ENCODE peak calls at places on chromosomes 12 and 14, in five cellular contexts. W is stomach; L is endothelial cell of umbilical vein; O is CD8-positive, alpha-beta T cell; Z is effector memory CD4-positive, alpha-beta T cell. E is an unnamed sample. For H3K9me3, the result is how much of the 10 kb centered on the place peaks cover.

GRCh38 chr14:20986811-20987210 is 3.0 kb upstream of the METTL17 start:
- DNase-seq in W (no peak), L (peak), O (no peak), Z (no peak), E (no peak)

GRCh38 chr12:3213171-3213570 is 136.0 kb downstream of the TSPAN9 start:
- DNase-seq in W (no peak), L (no peak), O (no peak), Z (no peak), E (no peak)

GRCh38 chr14:65206448-65207096 is 104.3 kb upstream of the MAX start:
- DNase-seq in W (no peak), L (no peak), O (no peak), Z (no peak), E (no peak)

GRCh38 chr12:19465711-19466110 is 26.4 kb downstream of the AEBP2 start:
- DNase-seq in W (no peak), L (no peak), O (no peak), Z (no peak), E (no peak)

GRCh38 chr12:119781804-119782203 is 95.3 kb downstream of the CIT start:
- DNase-seq in W (no peak), L (no peak), O (no peak), Z (no peak), E (no peak)

GRCh38 chr14:23617539-23617938 is 18.6 kb upstream of the DHRS2 start:
- DNase-seq in W (no peak), L (no peak), O (no peak), Z (no peak), E (no peak)

GRCh38 chr12:88579941-88580871 is at the start of gene KITLG:
- DNase-seq in W (peak), L (peak), O (no peak), Z (no peak), E (peak)

GRCh38 chr12:131041968-131042847 is 88.5 kb downstream of the ADGRD1 start:
- DNase-seq in W (no peak), L (no peak), O (no peak), Z (no peak), E (no peak)

GRCh38 chr14:59829469-59829868 is 41.1 kb downstream of the RTN1 start:
- DNase-seq in W (no peak), L (no peak), O (no peak), Z (no peak), E (no peak)

GRCh38 chr12:34400986-34401658 is 378.8 kb downstream of the ALG10 start:
- DNase-seq in W (peak), L (no peak), O (no peak), Z (no peak), E (peak)
- H3K9me3 ChIP-seq in W (half or more), L (under half), O (under half), Z (under half), E (under half)

GRCh38 chr14:19823765-19824164 is 20.2 kb downstream of the OR4N2 start:
- DNase-seq in W (no peak), L (no peak), O (no peak), Z (no peak), E (no peak)
- H3K9me3 ChIP-seq in W (under half), L (under half), O (under half), Z (under half), E (under half)

GRCh38 chr12:87120440-87120839 is 864.2 kb upstream of the MGAT4C start:
- DNase-seq in W (no peak), L (no peak), O (no peak), Z (no peak), E (no peak)
- H3K9me3 ChIP-seq in W (under half), L (under half), O (under half), Z (under half), E (under half)

GRCh38 chr12:124434364-124434763 is 133.0 kb downstream of the NCOR2 start:
- DNase-seq in W (no peak), L (no peak), O (no peak), Z (no peak), E (no peak)

GRCh38 chr12:124432376-124432775 is 135.0 kb downstream of the NCOR2 start:
- DNase-seq in W (no peak), L (no peak), O (no peak), Z (no peak), E (no peak)

GRCh38 chr12:124433906-124434305 is 133.5 kb downstream of the NCOR2 start:
- DNase-seq in W (no peak), L (no peak), O (no peak), Z (no peak), E (no peak)

GRCh38 chr12:124434951-124435805 is 132.2 kb downstream of the NCOR2 start:
- DNase-seq in W (no peak), L (no peak), O (no peak), Z (no peak), E (no peak)

DNA sequence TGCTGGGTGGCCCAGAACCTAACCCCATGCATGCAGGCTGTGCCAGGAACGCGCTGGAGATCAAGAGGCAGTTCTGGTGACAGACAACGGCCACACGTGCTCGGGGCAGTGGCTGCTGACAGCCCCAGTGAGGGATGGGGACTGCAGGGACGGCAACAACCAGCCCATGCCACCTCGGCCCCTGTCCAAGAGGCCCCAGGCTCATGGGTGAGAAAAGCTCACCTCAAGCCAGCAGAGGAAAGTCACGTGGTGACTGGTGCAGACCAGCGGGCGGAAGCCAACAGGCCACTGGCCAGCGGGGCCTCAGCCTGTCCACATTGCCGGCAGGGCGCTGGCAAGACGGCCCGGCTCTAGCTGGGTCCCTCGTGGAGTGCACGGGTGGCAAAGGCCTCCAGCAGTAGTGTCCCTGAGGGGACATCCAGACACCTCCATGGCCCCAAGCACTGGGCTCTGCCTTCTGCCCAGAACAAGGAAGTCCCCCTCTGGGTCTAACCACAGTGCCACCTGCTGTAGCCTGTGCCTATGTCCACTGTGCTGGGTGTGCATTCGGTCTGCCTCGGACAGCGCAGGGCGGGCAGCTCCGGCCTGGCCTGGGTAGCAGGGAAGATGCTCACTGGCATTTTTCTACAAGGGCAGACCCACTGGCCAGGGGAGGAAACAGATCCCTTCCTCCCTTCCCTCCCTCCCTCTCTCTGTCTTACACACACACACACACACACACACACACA is 134.1 kb downstream of the NCOR2 start:
- DNase-seq in W (peak), L (no peak), O (no peak), Z (no peak), E (no peak)
- H3K9me3 ChIP-seq in W (under half), L (under half), O (under half), Z (under half), E (under half)

GRCh38 chr14:31022386-31022785 is 3.1 kb upstream of the AP4S1 start:
- DNase-seq in W (no peak), L (no peak), O (no peak), Z (no peak), E (no peak)

GRCh38 chr14:31021576-31021949 is 3.9 kb upstream of the AP4S1 start:
- DNase-seq in W (no peak), L (no peak), O (no peak), Z (no peak), E (no peak)

GRCh38 chr14:31020834-31021575 is 4.4 kb upstream of the AP4S1 start:
- DNase-seq in W (no peak), L (no peak), O (no peak), Z (no peak), E (no peak)

GRCh38 chr14:31013841-31014240 is 11.6 kb upstream of the AP4S1 start:
- DNase-seq in W (no peak), L (no peak), O (no peak), Z (no peak), E (no peak)

GRCh38 chr14:31018057-31018645 is 7.3 kb upstream of the AP4S1 start:
- DNase-seq in W (no peak), L (no peak), O (no peak), Z (no peak), E (no peak)
- H3K9me3 ChIP-seq in W (under half), L (under half), O (under half), Z (under half), E (under half)

E was measured in HAP-1.